ENCODE peak calls at places on chromosome 7, in nine cellular contexts. L is CD4-positive, alpha-beta memory T cell; Y is psoas muscle; N is GM23248; D is mammary epithelial cell; U is breast epithelium; B is body of pancreas; P is neuronal stem cell; V is right cardiac atrium. F is an unnamed sample.
A peak's percentile ranks its signal among the peaks of the same experiment; 100 is the strongest.

GRCh38 chr7:100066953-100067352 is 14.6 kb downstream of the ZNF3 start:
- DNase-seq in V (no peak), U (no peak), P (no peak), Y (no peak), D (no peak), L (no peak), B (no peak), N (no peak), F (no peak)

GRCh38 chr7:124754576-124755264 is 10.9 kb downstream of the GPR37 start:
- DNase-seq in U (no peak), P (no peak), V (no peak), Y (no peak), D (no peak), L (no peak), B (no peak), N (no peak), F (no peak)

GRCh38 chr7:1850976-1851571 is 181.0 kb downstream of the ELFN1 start:
- DNase-seq in B (no peak), V (peak; percentile 38), U (no peak), D (no peak), P (no peak), N (no peak), L (no peak), Y (peak; percentile 9), F (no peak)

GRCh38 chr7:136062625-136063336 is 85.6 kb upstream of the MTPN start:
- DNase-seq in V (peak; percentile 45), P (no peak), B (no peak), U (no peak), L (no peak), N (no peak), Y (no peak), D (no peak), F (no peak)

GRCh38 chr7:142455392-142455791 is 197.5 kb upstream of the PRSS58 start:
- DNase-seq in V (no peak), L (no peak), B (no peak), N (no peak), Y (no peak), P (no peak), U (no peak), D (no peak), F (no peak)

GRCh38 chr7:1536768-1537630 is 6.5 kb downstream of the MAFK start:
- DNase-seq in P (peak; percentile 77), N (peak; percentile 100), Y (peak; percentile 95), B (peak; percentile 98), V (peak; percentile 99), D (peak; percentile 87), L (no peak), U (peak; percentile 96), F (no peak)

GRCh38 chr7:130893441-130893894 is 159.5 kb upstream of the KLF14 start:
- DNase-seq in P (no peak), U (no peak), B (no peak), N (peak; percentile 92), D (no peak), Y (no peak), L (no peak), V (no peak), F (no peak)

GRCh38 chr7:152882576-152883310 is 123.2 kb downstream of the ACTR3B start:
- DNase-seq in U (no peak), Y (no peak), P (no peak), L (no peak), D (no peak), N (no peak), V (no peak), B (no peak), F (no peak)

GRCh38 chr7:77538186-77538907 is 1.3 kb downstream of the PTPN12 start:
- DNase-seq in B (peak; percentile 90), L (no peak), Y (peak; percentile 87), V (peak; percentile 95), P (peak; percentile 68), N (peak; percentile 97), U (peak; percentile 83), D (peak; percentile 89), F (peak; percentile 25)

GRCh38 chr7:90579181-90579688 is 16.9 kb upstream of the CDK14 start:
- DNase-seq in Y (no peak), N (peak; percentile 89), D (peak; percentile 95), U (peak; percentile 86), B (no peak), V (no peak), L (no peak), P (no peak), F (no peak)

GRCh38 chr7:19984231-19984632 is 210.8 kb upstream of the TMEM196 start:
- DNase-seq in B (no peak), Y (no peak), V (peak; percentile 32), U (no peak), D (no peak), P (no peak), N (no peak), L (no peak), F (no peak)

GRCh38 chr7:133484135-133484534 is 231.3 kb downstream of the EXOC4 start:
- DNase-seq in N (no peak), L (peak; percentile 24), Y (no peak), D (peak; percentile 70), P (no peak), B (no peak), U (no peak), V (no peak), F (no peak)

GRCh38 chr7:30911561-30911969 is at the start of gene AQP1:
- DNase-seq in Y (peak; percentile 65), P (no peak), L (no peak), V (peak; percentile 93), N (no peak), D (no peak), B (peak; percentile 90), U (peak; percentile 65), F (no peak)

GRCh38 chr7:30910369-30911073 is 1.1 kb upstream of the AQP1 start:
- DNase-seq in N (no peak), P (no peak), D (no peak), U (no peak), B (no peak), Y (no peak), L (no peak), V (peak; percentile 79), F (no peak)

GRCh38 chr7:30912021-30912420 is 368 bp downstream of the AQP1 start:
- DNase-seq in Y (no peak), P (no peak), V (peak; percentile 63), N (no peak), L (no peak), D (no peak), B (no peak), U (no peak), F (no peak)

GRCh38 chr7:30912454-30912985 is 867 bp downstream of the AQP1 start:
- DNase-seq in B (no peak), L (no peak), V (peak; percentile 47), Y (no peak), D (no peak), N (no peak), P (no peak), U (no peak), F (no peak)

GRCh38 chr7:30911133-30911532 is 520 bp upstream of the AQP1 start:
- DNase-seq in N (no peak), L (no peak), P (no peak), B (no peak), V (peak; percentile 45), U (no peak), Y (no peak), D (no peak), F (no peak)
- H3K4me1 ChIP-seq in N (peaks cover 34% of the 10 kb centered on the region), L (no peaks in the 10 kb centered on the region), P (no peaks in the 10 kb centered on the region), B (peaks cover 98% of the 10 kb centered on the region), V (peaks cover 26% of the 10 kb centered on the region), U (peaks cover 8% of the 10 kb centered on the region), Y (no peaks in the 10 kb centered on the region), D (peaks cover 19% of the 10 kb centered on the region), F (peaks cover 35% of the 10 kb centered on the region)

DNA sequence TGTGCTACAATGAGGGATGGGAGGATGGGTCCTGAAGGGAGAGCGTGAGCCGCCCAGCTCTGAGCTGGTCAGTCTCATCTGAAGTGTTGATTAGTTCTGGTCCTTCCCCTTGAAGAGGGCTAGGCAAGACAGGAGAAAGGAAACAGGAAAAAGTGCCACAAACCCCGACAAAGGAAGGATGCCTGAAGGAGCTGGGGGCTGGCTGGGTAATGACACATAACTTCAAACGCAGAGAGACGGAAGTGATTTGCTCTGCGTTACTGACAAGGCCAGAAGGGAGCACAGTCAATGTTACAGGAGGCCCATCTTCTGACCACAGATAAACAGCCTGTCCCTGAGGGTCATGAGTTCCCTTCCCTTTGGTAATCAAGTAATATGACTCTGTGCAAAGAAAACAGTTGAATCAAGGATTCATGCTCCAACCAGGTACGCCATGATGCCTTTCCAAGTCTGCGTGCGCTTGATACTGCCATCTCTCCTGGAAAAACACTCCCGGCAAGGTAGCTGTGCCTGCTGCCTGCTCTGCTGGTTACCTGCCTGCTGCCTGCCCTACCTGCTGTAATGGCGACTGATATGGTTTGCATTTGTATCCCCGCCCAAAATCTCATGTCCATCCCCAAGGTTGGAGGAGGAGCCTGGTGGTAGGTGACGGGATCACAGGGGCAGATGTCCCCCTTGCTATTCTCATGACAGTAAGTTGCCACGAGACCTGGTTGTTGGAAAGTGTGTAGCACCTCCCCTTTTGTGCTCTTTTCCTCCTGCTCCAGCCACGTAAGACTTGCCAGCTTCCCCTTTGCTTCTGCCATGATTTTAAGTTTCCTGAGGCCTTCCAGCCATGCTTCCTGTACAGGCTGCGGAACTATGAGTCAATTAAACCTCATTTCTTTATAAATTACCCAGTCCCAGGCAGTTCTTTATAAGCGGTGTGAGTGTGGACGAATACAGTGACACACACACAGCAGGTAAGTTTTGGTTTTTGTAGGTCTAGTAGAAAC is 57.9 kb downstream of the GRB10 start:
- DNase-seq in P (no peak), D (no peak), N (no peak), B (no peak), Y (no peak), U (no peak), V (no peak), L (no peak), F (no peak)
- H3K4me1 ChIP-seq in P (peaks cover 1% of the 10 kb centered on the region), D (no peaks in the 10 kb centered on the region), N (peaks cover 26% of the 10 kb centered on the region), B (peaks cover 94% of the 10 kb centered on the region), Y (peaks cover 55% of the 10 kb centered on the region), U (no peaks in the 10 kb centered on the region), V (peaks cover 23% of the 10 kb centered on the region), L (no peaks in the 10 kb centered on the region), F (no peaks in the 10 kb centered on the region)

GRCh38 chr7:92697012-92697411 is 106.8 kb upstream of the FAM133B start:
- DNase-seq in U (no peak), N (no peak), D (no peak), P (no peak), V (no peak), L (no peak), Y (no peak), B (no peak), F (no peak)
- H3K4me1 ChIP-seq in U (no peaks in the 10 kb centered on the region), N (peaks cover 52% of the 10 kb centered on the region), D (peaks cover 54% of the 10 kb centered on the region), P (peaks cover 26% of the 10 kb centered on the region), V (peaks cover 2% of the 10 kb centered on the region), L (peaks cover under 1% of the 10 kb centered on the region), Y (no peaks in the 10 kb centered on the region), B (peaks cover 52% of the 10 kb centered on the region), F (peaks cover 40% of the 10 kb centered on the region)

DNA sequence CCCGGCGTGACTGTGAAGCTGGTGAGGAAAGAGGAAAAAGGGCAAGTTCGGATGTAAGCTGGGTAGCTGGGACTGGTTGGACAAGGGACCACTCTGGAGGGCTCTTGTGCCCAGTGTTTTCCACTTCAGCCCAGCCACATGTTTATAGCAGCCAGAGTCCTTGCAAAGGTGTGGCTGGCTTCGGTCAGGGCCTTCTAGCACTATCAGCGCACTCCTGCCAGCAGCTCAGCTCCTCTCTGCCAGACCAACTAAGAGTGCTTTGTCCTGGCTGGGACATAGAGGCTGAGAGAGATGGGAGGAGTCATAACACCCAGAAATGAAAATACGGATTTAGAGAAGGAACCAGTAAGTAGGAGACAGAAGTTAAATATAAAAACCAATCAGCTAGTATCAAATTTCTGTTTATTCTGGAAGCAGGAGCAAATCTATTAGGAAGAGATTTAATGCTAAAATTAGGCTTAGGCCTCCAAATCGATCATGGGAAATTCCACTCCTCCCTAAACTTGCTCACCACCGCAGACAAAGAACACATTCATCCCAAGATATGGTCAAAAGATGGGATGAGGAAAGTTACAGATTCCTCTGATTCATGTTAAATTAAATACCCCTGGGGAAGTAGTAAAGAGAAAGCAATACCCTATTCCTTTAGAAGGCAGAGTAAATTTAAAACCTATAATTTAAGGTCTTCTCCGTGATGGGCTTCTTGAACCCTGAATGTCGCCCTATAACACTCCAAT is 135.0 kb downstream of the RALA start:
- DNase-seq in B (no peak), D (peak; percentile 35), N (no peak), L (no peak), Y (no peak), U (peak; percentile 58), V (peak; percentile 86), P (no peak), F (no peak)
- H3K4me1 ChIP-seq in B (no peaks in the 10 kb centered on the region), D (peaks cover 37% of the 10 kb centered on the region), N (peaks cover 14% of the 10 kb centered on the region), L (no peaks in the 10 kb centered on the region), Y (no peaks in the 10 kb centered on the region), U (peaks cover 5% of the 10 kb centered on the region), V (peaks cover 8% of the 10 kb centered on the region), P (no peaks in the 10 kb centered on the region), F (peaks cover 26% of the 10 kb centered on the region)

F was measured in esophagus squamous epithelium.